ENCODE peak calls at places on chromosomes 2 and 18, in six cellular contexts. V, U, O, J, T and C are unnamed samples.

GRCh38 chr18:68219867-68220266 is 495.0 kb downstream of the TMX3 start:
- DNase-seq in O (no peak), V (no peak), J (no peak), U (no peak), T (no peak), C (no peak)

GRCh38 chr2:237773826-237774225 is 24.8 kb upstream of the RBM44 start:
- DNase-seq in V (no peak), J (no peak), O (no peak), T (no peak), U (no peak), C (no peak)

GRCh38 chr18:21262979-21263378 is 20.9 kb downstream of the GREB1L start:
- DNase-seq in U (no peak), J (no peak), T (no peak), O (no peak), V (no peak), C (no peak)

GRCh38 chr18:50128506-50129271 is 66.3 kb downstream of the MYO5B start:
- DNase-seq in O (no peak), J (no peak), V (no peak), T (peak), U (no peak), C (no peak)

GRCh38 chr2:228083131-228083530 is 98.4 kb downstream of the SPHKAP start:
- DNase-seq in V (no peak), J (no peak), U (no peak), T (no peak), O (no peak), C (no peak)

GRCh38 chr2:160140001-160140400 is 60.1 kb downstream of the ITGB6 start:
- DNase-seq in J (no peak), O (no peak), T (no peak), V (no peak), U (peak), C (peak)

GRCh38 chr18:24964213-24964612 is 387.8 kb downstream of the ZNF521 start:
- DNase-seq in J (no peak), T (peak), O (no peak), U (no peak), V (no peak), C (peak)

GRCh38 chr2:237291138-237291792 is 122.7 kb downstream of the COL6A3 start:
- DNase-seq in V (peak), O (peak), T (no peak), U (peak), J (peak), C (peak)

GRCh38 chr2:88329815-88330603 is 122.5 kb downstream of the FOXI3 start:
- DNase-seq in J (peak), O (no peak), V (no peak), T (peak), U (peak), C (peak)

GRCh38 chr2:29066271-29066860 is 8.0 kb downstream of the PCARE start:
- DNase-seq in V (peak), U (no peak), O (no peak), T (no peak), J (no peak), C (peak)

GRCh38 chr2:15159751-15160177 is 401.4 kb downstream of the NBAS start:
- DNase-seq in V (no peak), T (no peak), O (no peak), U (peak), J (no peak), C (peak)

GRCh38 chr18:76428396-76429261 is 66.4 kb downstream of the ZNF516 start:
- DNase-seq in V (peak), J (no peak), O (no peak), T (no peak), U (no peak), C (peak)

GRCh38 chr18:34820360-34820759 is 110.3 kb downstream of the DTNA start:
- DNase-seq in V (no peak), U (no peak), T (no peak), O (no peak), J (no peak), C (no peak)

GRCh38 chr18:34818069-34818468 is 108.0 kb downstream of the DTNA start:
- DNase-seq in U (no peak), O (no peak), V (no peak), T (no peak), J (no peak), C (no peak)

GRCh38 chr18:34816183-34816582 is 106.1 kb downstream of the DTNA start:
- DNase-seq in T (no peak), V (no peak), O (no peak), U (no peak), J (no peak), C (no peak)

GRCh38 chr18:34817636-34818035 is 107.5 kb downstream of the DTNA start:
- DNase-seq in T (no peak), O (no peak), U (no peak), V (no peak), J (no peak), C (no peak)

DNA sequence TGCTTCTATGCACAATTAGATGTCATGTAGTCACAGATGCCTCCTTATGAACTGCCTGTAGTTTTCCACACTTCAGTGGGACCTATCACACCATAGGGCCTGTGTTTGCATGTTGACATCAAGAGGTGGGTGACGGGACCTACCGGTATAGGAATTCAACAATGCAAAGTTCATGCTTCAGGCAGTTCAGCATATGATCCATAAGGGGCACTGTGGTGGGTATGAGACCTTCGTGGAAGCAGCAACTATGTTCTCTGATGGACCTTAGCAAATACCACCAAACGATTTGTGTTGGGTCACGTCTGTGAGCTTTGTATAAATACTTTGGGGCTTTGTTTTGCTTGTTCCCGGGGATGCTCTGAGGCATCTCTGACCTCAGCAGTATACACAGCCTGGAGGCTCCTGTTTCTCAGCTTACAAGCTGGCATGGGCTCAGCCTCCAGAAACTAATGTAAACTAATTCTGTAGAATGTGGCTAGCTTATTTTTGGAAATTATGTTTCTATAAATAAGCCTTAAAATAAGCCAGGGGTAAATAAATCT is 111.6 kb downstream of the DTNA start:
- DNase-seq in T (no peak), J (no peak), V (no peak), O (no peak), U (no peak), C (no peak)
- TF ChIP-seq CTCF in T (no peak), J (no peak), V (no peak), O (no peak), U (peak), C (no peak)

DNA sequence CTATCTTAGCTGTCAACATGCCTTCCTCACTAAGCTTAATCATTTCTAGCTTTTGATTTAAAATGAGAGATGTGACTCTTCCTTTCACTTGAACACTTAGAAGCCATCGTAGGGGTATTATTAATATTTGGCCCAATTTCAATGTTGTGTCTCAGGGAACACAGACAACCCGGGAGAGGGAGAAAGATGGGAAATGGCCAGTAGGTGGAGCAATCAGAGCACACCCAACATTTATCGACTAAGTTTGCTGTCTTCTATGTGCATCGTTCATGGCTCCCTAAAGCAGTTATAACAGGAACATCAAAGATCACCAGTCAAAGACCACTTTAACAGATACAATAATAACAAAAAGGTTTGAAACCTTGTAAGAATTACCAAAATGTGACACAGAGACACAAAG is 110.2 kb downstream of the OLA1 start:
- DNase-seq in O (no peak), V (no peak), U (no peak), T (no peak), J (no peak), C (peak)
- TF ChIP-seq CTCF in O (no peak), V (no peak), U (no peak), T (peak), J (no peak), C (peak)

GRCh38 chr2:174333502-174334277 is 1.1 kb upstream of the SP9 start:
- DNase-seq in J (peak), O (no peak), V (no peak), U (no peak), T (peak), C (no peak)

GRCh38 chr2:174332607-174333001 is 2.1 kb upstream of the SP9 start:
- DNase-seq in O (no peak), V (no peak), J (peak), T (peak), U (no peak), C (no peak)

GRCh38 chr2:174334278-174334715 is 457 bp upstream of the SP9 start:
- DNase-seq in J (no peak), V (no peak), T (peak), U (no peak), O (no peak), C (no peak)

GRCh38 chr2:174331731-174332606 is 2.8 kb upstream of the SP9 start:
- DNase-seq in U (no peak), J (peak), O (no peak), T (peak), V (no peak), C (no peak)

DNA sequence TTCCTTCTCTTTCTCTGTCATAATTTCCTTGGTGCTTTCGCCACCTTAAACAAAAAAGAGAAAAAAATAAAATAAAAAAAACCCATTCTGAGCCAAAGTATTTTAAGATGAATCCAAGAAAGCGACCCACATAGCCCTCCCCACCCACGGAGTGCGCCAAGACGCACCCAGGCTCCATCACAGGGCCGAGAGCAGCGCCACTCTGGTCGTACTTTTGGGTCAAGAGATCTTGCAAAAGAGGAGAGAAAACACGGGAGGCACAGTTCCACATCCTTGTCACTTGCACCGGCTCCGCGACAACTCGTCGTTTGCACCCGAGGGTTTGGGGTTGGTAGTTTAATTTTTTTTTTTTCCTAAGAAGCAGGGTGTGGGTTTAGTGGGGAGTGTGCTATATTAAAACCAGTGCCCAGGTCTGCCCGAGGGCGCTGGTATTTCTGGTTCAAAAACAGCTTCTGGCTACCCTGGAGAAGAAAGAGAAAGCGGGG is 1.7 kb upstream of the SP9 start:
- DNase-seq in T (no peak), U (no peak), J (no peak), O (no peak), V (no peak), C (no peak)
- TF ChIP-seq CTCF in T (no peak), U (no peak), J (no peak), O (no peak), V (no peak), C (no peak)

DNA sequence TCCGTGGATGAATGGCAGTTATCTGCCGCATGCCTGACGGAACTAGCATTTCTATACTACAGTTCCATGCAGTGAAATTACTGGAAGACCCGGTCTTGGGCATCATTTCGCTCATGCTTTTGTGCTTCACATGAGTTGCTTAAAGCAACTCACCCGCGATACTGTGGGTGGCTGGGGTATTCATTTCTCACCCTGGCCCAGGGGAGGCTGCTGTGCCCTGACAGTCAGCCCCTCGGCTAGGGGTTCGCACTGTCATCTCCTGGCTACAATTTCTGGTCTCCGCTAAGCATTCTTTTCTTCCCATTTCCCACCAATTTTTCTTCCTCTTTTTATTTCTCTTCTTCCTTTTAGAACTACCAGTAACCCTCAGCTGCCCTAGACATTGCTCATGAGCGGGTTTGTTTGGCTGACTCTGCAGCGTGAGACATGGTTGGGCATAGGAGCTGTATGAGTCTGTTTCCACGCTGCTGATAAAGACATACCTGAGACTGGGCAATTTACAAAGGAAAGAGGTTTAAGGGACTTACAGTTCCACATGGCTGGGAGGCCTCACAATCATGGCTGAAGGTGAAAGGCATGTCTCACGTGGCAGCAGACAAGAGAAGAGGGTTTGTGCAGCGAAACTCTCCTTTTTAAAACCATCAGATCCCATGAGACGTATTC is 16.5 kb upstream of the CNDP2 start:
- DNase-seq in V (no peak), T (no peak), U (no peak), O (no peak), J (no peak), C (no peak)
- TF ChIP-seq CTCF in V (no peak), T (no peak), U (no peak), O (no peak), J (no peak), C (no peak)

GRCh38 chr2:55048514-55048924 is 1.7 kb downstream of the RTN4 start:
- DNase-seq in J (no peak), V (peak), U (no peak), O (no peak), T (no peak), C (peak)
- TF ChIP-seq CTCF in J (no peak), V (no peak), U (peak), O (no peak), T (no peak), C (peak)

DNA sequence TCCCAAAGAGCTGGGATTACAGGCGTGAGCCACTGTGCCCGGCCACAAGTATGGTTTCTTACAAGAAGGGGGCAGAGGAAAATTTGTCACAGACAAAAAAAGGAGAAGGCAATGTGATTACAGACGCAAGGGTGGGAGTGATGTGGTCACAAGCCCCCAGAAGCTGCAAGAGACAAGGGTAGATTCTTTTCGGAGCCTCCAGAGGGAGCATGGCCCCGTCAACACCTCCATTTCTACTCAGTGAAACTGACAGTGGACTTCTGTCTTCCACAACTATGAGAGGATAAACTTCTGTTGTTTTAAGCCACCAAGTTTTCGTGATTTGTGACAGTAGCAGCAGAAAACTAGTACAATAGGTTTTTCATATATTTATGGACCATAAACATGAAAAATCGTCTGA is 2.1 kb upstream of the TCF7L1 start:
- DNase-seq in V (no peak), J (peak), O (no peak), T (peak), U (peak), C (peak)
- TF ChIP-seq CTCF in V (peak), J (peak), O (peak), T (no peak), U (peak), C (peak)

GRCh38 chr2:65298089-65298488 is 70.5 kb downstream of the ACTR2 start:
- DNase-seq in T (no peak), V (no peak), O (no peak), U (no peak), J (no peak), C (no peak)

GRCh38 chr2:65300134-65300771 is 72.6 kb downstream of the ACTR2 start:
- DNase-seq in U (peak), T (no peak), V (peak), O (peak), J (no peak), C (peak)

GRCh38 chr2:65297544-65297943 is 69.9 kb downstream of the ACTR2 start:
- DNase-seq in T (no peak), J (no peak), U (no peak), V (no peak), O (no peak), C (no peak)

GRCh38 chr2:65299246-65299645 is 71.6 kb downstream of the ACTR2 start:
- DNase-seq in T (no peak), U (no peak), O (no peak), V (no peak), J (no peak), C (peak)

DNA sequence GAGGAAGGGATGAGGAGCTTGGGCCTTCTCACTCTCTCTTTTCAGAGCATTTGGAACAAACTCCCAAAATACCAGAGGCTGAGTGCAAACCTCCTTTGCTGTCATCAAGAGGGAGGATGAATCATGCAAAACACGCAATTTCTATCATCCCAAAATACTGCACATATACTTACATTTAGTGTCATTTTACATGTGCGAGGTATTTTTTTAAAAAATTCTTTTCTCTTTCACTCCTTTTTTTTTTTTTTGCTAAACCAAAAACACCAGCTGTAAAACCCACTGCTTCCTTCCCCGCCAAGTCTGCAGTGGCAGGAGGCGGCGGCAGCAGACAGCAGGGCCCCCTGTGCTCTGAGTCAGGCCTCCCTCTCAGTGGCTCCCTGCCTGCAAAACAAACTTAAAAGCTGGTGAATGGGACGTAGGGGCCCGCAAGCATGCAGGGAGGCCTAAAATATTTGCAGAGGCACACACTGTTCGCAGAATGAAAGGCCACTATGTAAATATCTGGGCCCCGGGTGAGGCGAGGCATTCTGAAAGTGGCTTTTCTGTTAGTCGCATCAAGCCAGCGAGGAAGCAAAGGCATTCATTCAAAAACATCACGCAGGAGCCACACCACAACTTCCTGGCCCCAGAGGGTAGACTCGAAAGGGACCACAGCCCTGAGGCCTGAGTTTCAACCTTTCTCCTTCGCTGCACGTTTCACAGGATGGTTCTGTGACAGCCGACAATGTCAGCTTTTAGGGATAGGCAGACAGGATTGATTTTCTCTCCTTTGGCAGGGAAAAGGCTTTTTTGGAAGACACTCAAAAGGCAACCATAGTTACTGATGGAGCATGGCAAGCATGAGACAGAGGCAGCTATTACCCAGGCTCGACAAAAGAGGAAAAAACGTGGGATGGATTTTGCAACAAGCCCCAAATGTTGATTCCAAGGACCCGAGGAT is 73.4 kb downstream of the ACTR2 start:
- DNase-seq in U (peak), J (no peak), O (no peak), V (peak), T (peak), C (peak)
- TF ChIP-seq CTCF in U (no peak), J (no peak), O (no peak), V (no peak), T (no peak), C (no peak)